ENCODE peak calls at places on chromosomes 7 and 10, in eight cellular contexts. G is transverse colon, Y is K562, I is A549, D is stomach, C is sigmoid colon, U is ovary, Q is esophagus muscularis mucosa. L is an unnamed sample.

GRCh38 chr7:94396606-94397005 is 1.9 kb downstream of the COL1A2 start:
- DNase-seq in G (no peak), Y (no peak), I (no peak), D (no peak), C (no peak), U (no peak), Q (no peak), L (no peak)

GRCh38 chr7:116802144-116802747 is 60.1 kb upstream of the CAPZA2 start:
- DNase-seq in G (no peak), Y (no peak), I (no peak), D (no peak), C (no peak), U (no peak), Q (no peak), L (no peak)

GRCh38 chr7:5557920-5558401 is 134.3 kb upstream of the TNRC18 start:
- DNase-seq in G (peak; percentile 67), Y (peak; percentile 48), I (no peak), D (peak; percentile 73), C (peak; percentile 85), U (peak; percentile 62), Q (no peak), L (peak; percentile 49)

GRCh38 chr10:99433378-99434020 is 3.1 kb upstream of the GOT1 start:
- DNase-seq in G (no peak), Y (peak; percentile 12), I (no peak), D (no peak), C (no peak), U (no peak), Q (no peak), L (no peak)

GRCh38 chr7:115037128-115037802 is 115.4 kb downstream of the MDFIC start:
- DNase-seq in G (no peak), Y (no peak), I (no peak), D (no peak), C (no peak), U (no peak), Q (no peak), L (no peak)

GRCh38 chr10:48448796-48449195 is 142.3 kb downstream of the MAPK8 start:
- DNase-seq in G (no peak), Y (no peak), I (no peak), D (no peak), C (no peak), U (no peak), Q (no peak), L (no peak)

GRCh38 chr10:46033602-46034011 is 3.2 kb upstream of the NCOA4 start:
- DNase-seq in G (no peak), Y (no peak), I (no peak), D (peak; percentile 42), C (no peak), U (no peak), Q (no peak), L (no peak)

GRCh38 chr7:30519122-30519521 is 14.5 kb upstream of the GGCT start:
- DNase-seq in G (no peak), Y (no peak), I (no peak), D (no peak), C (no peak), U (no peak), Q (no peak), L (no peak)

GRCh38 chr7:148688526-148688925 is 10.2 kb upstream of the CUL1 start:
- DNase-seq in G (no peak), Y (no peak), I (no peak), D (no peak), C (no peak), U (no peak), Q (no peak), L (no peak)

GRCh38 chr7:99762680-99763327 is 21.2 kb downstream of the CYP3A4 start:
- DNase-seq in G (no peak), Y (peak; percentile 88), I (no peak), D (peak; percentile 36), C (no peak), U (no peak), Q (no peak), L (no peak)

GRCh38 chr10:99234739-99235468 is 748 bp downstream of the HPSE2 start:
- DNase-seq in G (no peak), Y (no peak), I (no peak), D (no peak), C (no peak), U (no peak), Q (no peak), L (no peak)

DNA sequence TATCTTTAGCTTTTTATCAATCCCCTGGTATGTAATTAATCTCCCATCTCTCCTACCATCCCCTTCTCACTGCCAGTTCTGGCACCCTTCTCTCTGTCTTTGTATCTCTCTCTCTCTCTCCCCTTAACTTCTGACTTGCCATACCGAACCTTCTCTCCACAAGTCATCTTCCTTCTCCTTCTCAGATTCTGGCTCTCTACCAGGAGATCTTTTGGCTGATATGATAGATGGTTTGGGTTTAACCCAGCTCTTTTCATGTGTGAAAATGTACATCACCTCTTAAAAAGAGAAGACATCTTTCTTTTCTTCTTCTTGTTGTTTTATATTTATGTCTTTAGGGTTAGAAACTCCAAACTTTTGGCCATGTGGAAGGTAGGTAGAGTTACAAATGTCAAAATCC is 196.7 kb downstream of the HGF start:
- DNase-seq in G (no peak), Y (no peak), I (no peak), D (no peak), C (no peak), U (no peak), Q (no peak), L (no peak)
- H3K27ac ChIP-seq in G (no peak overlapping the region), Y (no peak overlapping the region), I (no peak overlapping the region), D (no peak overlapping the region), C (no peak overlapping the region), U (no peak overlapping the region), Q (no peak overlapping the region), L (no peak overlapping the region)

GRCh38 chr7:75559355-75559986 is 67.4 kb downstream of the SPDYE5 start:
- DNase-seq in G (no peak), Y (no peak), I (no peak), D (no peak), C (no peak), U (no peak), Q (no peak), L (no peak)

GRCh38 chr7:75567948-75568595 is 76.0 kb downstream of the SPDYE5 start:
- DNase-seq in G (no peak), Y (no peak), I (no peak), D (no peak), C (no peak), U (no peak), Q (no peak), L (no peak)

GRCh38 chr7:75563171-75563570 is 71.1 kb downstream of the SPDYE5 start:
- DNase-seq in G (no peak), Y (no peak), I (no peak), D (no peak), C (no peak), U (no peak), Q (no peak), L (no peak)

DNA sequence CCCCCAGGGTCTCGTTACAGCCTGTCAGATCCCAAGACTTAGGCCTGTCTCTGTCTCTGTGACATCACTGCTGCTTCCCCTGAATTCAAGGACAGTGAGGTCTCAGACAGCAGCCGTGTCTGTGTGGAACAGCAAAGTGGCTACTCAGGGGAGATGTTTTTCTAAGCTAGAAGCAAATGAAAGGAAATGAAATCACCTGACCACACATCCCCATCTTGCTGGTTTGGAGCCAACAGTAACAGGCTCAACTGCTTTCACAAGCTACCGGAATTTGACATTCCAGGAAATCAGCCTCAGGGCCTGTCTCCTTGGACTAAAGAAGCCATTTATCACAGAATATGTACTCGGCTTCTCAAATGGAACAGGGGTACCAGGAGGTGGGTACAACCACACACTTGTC is 73.0 kb downstream of the SPDYE5 start:
- DNase-seq in G (no peak), Y (no peak), I (no peak), D (peak; percentile 45), C (no peak), U (no peak), Q (no peak), L (no peak)
- TF ChIP-seq EP300 in G (no peak), Y (no peak), I (no peak), D (no peak), C (no peak), U (no peak), Q (no peak), L (no peak)

DNA sequence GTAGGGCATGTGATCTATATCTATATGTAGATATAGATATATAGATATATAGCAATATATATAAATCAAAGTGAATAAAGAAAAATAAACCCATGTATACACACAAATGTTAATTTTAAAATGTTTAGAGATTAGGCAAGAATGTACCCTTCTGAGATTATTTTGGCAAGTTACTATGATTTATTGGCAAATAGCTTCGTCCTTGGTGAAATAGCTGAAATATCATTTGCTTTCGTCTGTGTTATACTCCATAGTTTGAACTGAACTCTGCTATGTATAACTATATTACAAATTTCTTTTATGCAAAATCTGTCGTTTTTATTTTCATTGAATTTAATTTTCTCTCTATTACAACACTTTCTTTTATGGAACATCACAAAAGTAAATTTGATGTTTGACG is 57.5 kb downstream of the CPED1 start:
- DNase-seq in G (no peak), Y (no peak), I (no peak), D (no peak), C (no peak), U (no peak), Q (no peak), L (no peak)
- H3K27ac ChIP-seq in G (no peak overlapping the region), Y (peak overlapping the region; percentile 88), I (no peak overlapping the region), D (no peak overlapping the region), C (no peak overlapping the region), U (peak overlapping the region; percentile 22), Q (no peak overlapping the region), L (no peak overlapping the region)

DNA sequence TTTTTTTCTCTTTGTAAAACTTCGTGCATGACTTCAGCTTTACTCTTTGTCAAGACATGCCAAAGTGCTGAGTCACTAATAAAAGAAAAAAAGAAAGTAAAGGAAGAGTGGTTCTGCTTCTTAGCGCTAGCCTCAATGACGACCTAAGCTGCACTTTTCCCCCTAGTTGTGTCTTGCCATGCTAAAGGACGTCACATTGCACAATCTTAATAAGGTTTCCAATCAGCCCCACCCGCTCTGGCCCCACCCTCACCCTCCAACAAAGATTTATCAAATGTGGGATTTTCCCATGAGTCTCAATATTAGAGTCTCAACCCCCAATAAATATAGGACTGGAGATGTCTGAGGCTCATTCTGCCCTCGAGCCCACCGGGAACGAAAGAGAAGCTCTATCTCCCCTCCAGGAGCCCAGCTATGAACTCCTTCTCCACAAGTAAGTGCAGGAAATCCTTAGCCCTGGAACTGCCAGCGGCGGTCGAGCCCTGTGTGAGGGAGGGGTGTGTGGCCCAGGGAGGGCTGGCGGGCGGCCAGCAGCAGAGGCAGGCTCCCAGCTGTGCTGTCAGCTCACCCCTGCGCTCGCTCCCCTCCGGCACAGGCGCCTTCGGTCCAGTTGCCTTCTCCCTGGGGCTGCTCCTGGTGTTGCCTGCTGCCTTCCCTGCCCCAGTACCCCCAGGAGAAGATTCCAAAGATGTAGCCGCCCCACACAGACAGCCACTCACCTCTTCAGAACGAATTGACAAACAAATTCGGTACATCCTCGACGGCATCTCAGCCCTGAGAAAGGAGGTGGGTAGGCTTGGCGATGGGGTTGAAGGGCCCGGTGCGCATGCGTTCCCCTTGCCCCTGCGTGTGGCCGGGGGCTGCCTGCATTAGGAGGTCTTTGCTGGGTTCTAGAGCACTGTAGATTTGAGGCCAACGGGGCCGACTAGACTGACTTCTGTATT is at the start of gene IL6:
- DNase-seq in G (peak; percentile 63), Y (peak; percentile 90), I (no peak), D (peak; percentile 58), C (peak; percentile 95), U (peak; percentile 88), Q (no peak), L (peak; percentile 43)
- TF ChIP-seq EP300 in G (no peak), Y (no peak), I (no peak), D (no peak), C (no peak), U (no peak), Q (no peak), L (no peak)

DNA sequence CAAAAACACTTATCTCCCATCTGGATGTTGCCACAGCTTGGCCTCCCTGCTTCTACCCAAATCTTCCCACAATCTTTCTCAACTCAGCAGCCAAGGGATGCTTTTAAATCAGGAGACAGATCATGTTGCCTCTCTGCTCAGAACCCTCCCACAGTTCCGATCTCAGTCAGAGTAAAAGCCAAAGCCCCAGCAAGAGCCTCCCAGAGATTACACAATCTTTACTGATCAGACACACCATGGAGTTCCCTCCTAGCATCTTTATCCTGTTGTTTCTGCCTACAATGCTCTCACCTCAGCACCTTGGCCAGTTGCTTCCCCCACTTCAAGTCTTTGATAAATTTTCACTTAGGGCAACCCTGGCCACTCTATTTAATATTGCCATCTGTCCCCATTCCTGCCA is 41.9 kb upstream of the ZNF33B start:
- DNase-seq in G (no peak), Y (peak; percentile 38), I (no peak), D (no peak), C (no peak), U (no peak), Q (no peak), L (no peak)
- H3K27ac ChIP-seq in G (no peak overlapping the region), Y (no peak overlapping the region), I (no peak overlapping the region), D (no peak overlapping the region), C (no peak overlapping the region), U (no peak overlapping the region), Q (no peak overlapping the region), L (no peak overlapping the region)